ENCODE peak calls at places on chromosomes 5 and 9, in eight cellular contexts. One of them, this sample, is unnamed.

GRCh38 chr5:115461506-115462290 is 82.9 kb downstream of the FEM1C start:
- DNase-seq in fibroblast of mammary gland: peak; percentile 95
- DNase-seq in KBM-7: no peak
- DNase-seq in SW 1271: no peak
- DNase-seq in stomach: no peak
- DNase-seq in dorsolateral prefrontal cortex: no peak
- DNase-seq in activated T-cell treated with anti-CD3 and anti-CD28 coated beads for 48 hours: peak; percentile 29
- DNase-seq in progenitor cell of endocrine pancreas: no peak
- DNase-seq in this sample: no peak

GRCh38 chr5:10724799-10725507 is 36.1 kb downstream of the DAP start:
- DNase-seq in fibroblast of mammary gland: peak; percentile 92
- DNase-seq in KBM-7: no peak
- DNase-seq in SW 1271: peak; percentile 80
- DNase-seq in stomach: peak; percentile 63
- DNase-seq in dorsolateral prefrontal cortex: no peak
- DNase-seq in activated T-cell treated with anti-CD3 and anti-CD28 coated beads for 48 hours: no peak
- DNase-seq in progenitor cell of endocrine pancreas: no peak
- DNase-seq in this sample: no peak

GRCh38 chr9:13786131-13786530 is 506.6 kb upstream of the MPDZ start:
- DNase-seq in fibroblast of mammary gland: peak; percentile 40
- DNase-seq in KBM-7: no peak
- DNase-seq in SW 1271: no peak
- DNase-seq in stomach: no peak
- DNase-seq in dorsolateral prefrontal cortex: peak; percentile 29
- DNase-seq in activated T-cell treated with anti-CD3 and anti-CD28 coated beads for 48 hours: no peak
- DNase-seq in progenitor cell of endocrine pancreas: no peak
- DNase-seq in this sample: peak; percentile 2

GRCh38 chr9:132943677-132944293 is 631 bp downstream of the TSC1 start:
- DNase-seq in fibroblast of mammary gland: peak; percentile 6
- DNase-seq in KBM-7: peak; percentile 26
- DNase-seq in SW 1271: no peak
- DNase-seq in stomach: no peak
- DNase-seq in dorsolateral prefrontal cortex: no peak
- DNase-seq in activated T-cell treated with anti-CD3 and anti-CD28 coated beads for 48 hours: no peak
- DNase-seq in progenitor cell of endocrine pancreas: no peak
- DNase-seq in this sample: no peak

GRCh38 chr5:100667021-100667671 is 132.0 kb downstream of the FAM174A start:
- DNase-seq in fibroblast of mammary gland: peak; percentile 77
- DNase-seq in KBM-7: peak; percentile 88
- DNase-seq in SW 1271: peak; percentile 50
- DNase-seq in stomach: no peak
- DNase-seq in dorsolateral prefrontal cortex: no peak
- DNase-seq in activated T-cell treated with anti-CD3 and anti-CD28 coated beads for 48 hours: no peak
- DNase-seq in progenitor cell of endocrine pancreas: no peak
- DNase-seq in this sample: no peak

GRCh38 chr5:110880413-110880812 is 141.6 kb downstream of the SLC25A46 start:
- DNase-seq in fibroblast of mammary gland: peak; percentile 98
- DNase-seq in KBM-7: no peak
- DNase-seq in SW 1271: no peak
- DNase-seq in stomach: peak; percentile 64
- DNase-seq in dorsolateral prefrontal cortex: no peak
- DNase-seq in activated T-cell treated with anti-CD3 and anti-CD28 coated beads for 48 hours: no peak
- DNase-seq in progenitor cell of endocrine pancreas: no peak
- DNase-seq in this sample: no peak

GRCh38 chr9:24245988-24246387 is 299.7 kb downstream of the IZUMO3 start:
- DNase-seq in fibroblast of mammary gland: peak; percentile 23
- DNase-seq in KBM-7: peak; percentile 31
- DNase-seq in SW 1271: no peak
- DNase-seq in stomach: no peak
- DNase-seq in dorsolateral prefrontal cortex: no peak
- DNase-seq in activated T-cell treated with anti-CD3 and anti-CD28 coated beads for 48 hours: no peak
- DNase-seq in progenitor cell of endocrine pancreas: no peak
- DNase-seq in this sample: no peak

GRCh38 chr9:98806394-98807069 is 938 bp upstream of the GALNT12 start:
- DNase-seq in fibroblast of mammary gland: peak; percentile 59
- DNase-seq in KBM-7: no peak
- DNase-seq in SW 1271: no peak
- DNase-seq in stomach: no peak
- DNase-seq in dorsolateral prefrontal cortex: peak; percentile 17
- DNase-seq in activated T-cell treated with anti-CD3 and anti-CD28 coated beads for 48 hours: no peak
- DNase-seq in progenitor cell of endocrine pancreas: no peak
- DNase-seq in this sample: no peak

GRCh38 chr5:130237721-130238120 is 333.5 kb downstream of the CHSY3 start:
- DNase-seq in fibroblast of mammary gland: no peak
- DNase-seq in KBM-7: peak; percentile 39
- DNase-seq in SW 1271: no peak
- DNase-seq in stomach: no peak
- DNase-seq in dorsolateral prefrontal cortex: no peak
- DNase-seq in activated T-cell treated with anti-CD3 and anti-CD28 coated beads for 48 hours: no peak
- DNase-seq in progenitor cell of endocrine pancreas: no peak
- DNase-seq in this sample: no peak

GRCh38 chr5:42912184-42912766 is 100.6 kb upstream of the SELENOP start:
- DNase-seq in fibroblast of mammary gland: peak; percentile 66
- DNase-seq in KBM-7: peak; percentile 71
- DNase-seq in SW 1271: no peak
- DNase-seq in stomach: no peak
- DNase-seq in dorsolateral prefrontal cortex: no peak
- DNase-seq in activated T-cell treated with anti-CD3 and anti-CD28 coated beads for 48 hours: peak; percentile 9
- DNase-seq in progenitor cell of endocrine pancreas: no peak
- DNase-seq in this sample: no peak

GRCh38 chr9:4985376-4986266 is 549 bp downstream of the JAK2 start:
- DNase-seq in fibroblast of mammary gland: peak; percentile 60
- DNase-seq in KBM-7: peak; percentile 75
- DNase-seq in SW 1271: no peak
- DNase-seq in stomach: peak; percentile 43
- DNase-seq in dorsolateral prefrontal cortex: peak; percentile 48
- DNase-seq in activated T-cell treated with anti-CD3 and anti-CD28 coated beads for 48 hours: no peak
- DNase-seq in progenitor cell of endocrine pancreas: no peak
- DNase-seq in this sample: peak; percentile 24

GRCh38 chr5:150404121-150404990 is 8.4 kb downstream of the CD74 start:
- DNase-seq in fibroblast of mammary gland: no peak
- DNase-seq in KBM-7: no peak
- DNase-seq in SW 1271: no peak
- DNase-seq in stomach: no peak
- DNase-seq in dorsolateral prefrontal cortex: no peak
- DNase-seq in activated T-cell treated with anti-CD3 and anti-CD28 coated beads for 48 hours: no peak
- DNase-seq in progenitor cell of endocrine pancreas: no peak
- DNase-seq in this sample: no peak

GRCh38 chr9:131627846-131628820 is 82.8 kb downstream of the PRRT1B start:
- DNase-seq in fibroblast of mammary gland: peak; percentile 39
- DNase-seq in KBM-7: peak; percentile 32
- DNase-seq in SW 1271: no peak
- DNase-seq in stomach: peak; percentile 75
- DNase-seq in dorsolateral prefrontal cortex: no peak
- DNase-seq in activated T-cell treated with anti-CD3 and anti-CD28 coated beads for 48 hours: peak; percentile 25
- DNase-seq in progenitor cell of endocrine pancreas: no peak
- DNase-seq in this sample: no peak

GRCh38 chr5:42949348-42950090 is 90.6 kb downstream of the ANXA2R start:
- DNase-seq in fibroblast of mammary gland: peak; percentile 55
- DNase-seq in KBM-7: peak; percentile 91
- DNase-seq in SW 1271: no peak
- DNase-seq in stomach: peak; percentile 58
- DNase-seq in dorsolateral prefrontal cortex: no peak
- DNase-seq in activated T-cell treated with anti-CD3 and anti-CD28 coated beads for 48 hours: peak; percentile 36
- DNase-seq in progenitor cell of endocrine pancreas: no peak
- DNase-seq in this sample: no peak

GRCh38 chr9:131755541-131756198 is 15.8 kb upstream of the RAPGEF1 start:
- DNase-seq in fibroblast of mammary gland: peak; percentile 70
- DNase-seq in KBM-7: peak; percentile 85
- DNase-seq in SW 1271: peak; percentile 48
- DNase-seq in stomach: peak; percentile 90
- DNase-seq in dorsolateral prefrontal cortex: peak; percentile 91
- DNase-seq in activated T-cell treated with anti-CD3 and anti-CD28 coated beads for 48 hours: peak; percentile 81
- DNase-seq in progenitor cell of endocrine pancreas: peak; percentile 81
- DNase-seq in this sample: peak; percentile 39

GRCh38 chr9:131668439-131669233 is 71.2 kb downstream of the RAPGEF1 start:
- DNase-seq in fibroblast of mammary gland: peak; percentile 84
- DNase-seq in KBM-7: peak; percentile 27
- DNase-seq in SW 1271: no peak
- DNase-seq in stomach: peak; percentile 63
- DNase-seq in dorsolateral prefrontal cortex: no peak
- DNase-seq in activated T-cell treated with anti-CD3 and anti-CD28 coated beads for 48 hours: peak; percentile 68
- DNase-seq in progenitor cell of endocrine pancreas: no peak
- DNase-seq in this sample: no peak

GRCh38 chr5:74056789-74057164 is 430.8 kb downstream of the ARHGEF28 start:
- DNase-seq in fibroblast of mammary gland: peak; percentile 33
- DNase-seq in KBM-7: no peak
- DNase-seq in SW 1271: no peak
- DNase-seq in stomach: peak; percentile 60
- DNase-seq in dorsolateral prefrontal cortex: no peak
- DNase-seq in activated T-cell treated with anti-CD3 and anti-CD28 coated beads for 48 hours: no peak
- DNase-seq in progenitor cell of endocrine pancreas: no peak
- DNase-seq in this sample: no peak

GRCh38 chr5:172798422-172799215 is 27.6 kb upstream of the DUSP1 start:
- DNase-seq in fibroblast of mammary gland: peak; percentile 98
- DNase-seq in KBM-7: peak; percentile 64
- DNase-seq in SW 1271: no peak
- DNase-seq in stomach: no peak
- DNase-seq in dorsolateral prefrontal cortex: peak; percentile 37
- DNase-seq in activated T-cell treated with anti-CD3 and anti-CD28 coated beads for 48 hours: no peak
- DNase-seq in progenitor cell of endocrine pancreas: no peak
- DNase-seq in this sample: no peak

GRCh38 chr9:97598461-97599288 is 34.5 kb downstream of the TSTD2 start:
- DNase-seq in fibroblast of mammary gland: peak; percentile 84
- DNase-seq in KBM-7: peak; percentile 85
- DNase-seq in SW 1271: peak; percentile 36
- DNase-seq in stomach: peak; percentile 82
- DNase-seq in dorsolateral prefrontal cortex: peak; percentile 88
- DNase-seq in activated T-cell treated with anti-CD3 and anti-CD28 coated beads for 48 hours: peak; percentile 57
- DNase-seq in progenitor cell of endocrine pancreas: peak; percentile 59
- DNase-seq in this sample: peak; percentile 34

GRCh38 chr5:1103505-1104326 is 8.1 kb downstream of the SLC12A7 start:
- DNase-seq in fibroblast of mammary gland: no peak
- DNase-seq in KBM-7: peak; percentile 60
- DNase-seq in SW 1271: no peak
- DNase-seq in stomach: peak; percentile 84
- DNase-seq in dorsolateral prefrontal cortex: peak; percentile 31
- DNase-seq in activated T-cell treated with anti-CD3 and anti-CD28 coated beads for 48 hours: no peak
- DNase-seq in progenitor cell of endocrine pancreas: no peak
- DNase-seq in this sample: peak; percentile 38

GRCh38 chr5:26856238-26856637 is 182.1 kb downstream of the CDH9 start:
- DNase-seq in fibroblast of mammary gland: no peak
- DNase-seq in KBM-7: no peak
- DNase-seq in SW 1271: no peak
- DNase-seq in stomach: no peak
- DNase-seq in dorsolateral prefrontal cortex: no peak
- DNase-seq in activated T-cell treated with anti-CD3 and anti-CD28 coated beads for 48 hours: no peak
- DNase-seq in progenitor cell of endocrine pancreas: no peak
- DNase-seq in this sample: no peak

GRCh38 chr5:103366938-103367549 is 108.5 kb downstream of the MACIR start:
- DNase-seq in fibroblast of mammary gland: no peak
- DNase-seq in KBM-7: no peak
- DNase-seq in SW 1271: no peak
- DNase-seq in stomach: no peak
- DNase-seq in dorsolateral prefrontal cortex: no peak
- DNase-seq in activated T-cell treated with anti-CD3 and anti-CD28 coated beads for 48 hours: no peak
- DNase-seq in progenitor cell of endocrine pancreas: no peak
- DNase-seq in this sample: no peak

GRCh38 chr9:118362123-118362522 is 657.9 kb downstream of the TLR4 start:
- DNase-seq in fibroblast of mammary gland: peak; percentile 42
- DNase-seq in KBM-7: no peak
- DNase-seq in SW 1271: no peak
- DNase-seq in stomach: no peak
- DNase-seq in dorsolateral prefrontal cortex: no peak
- DNase-seq in activated T-cell treated with anti-CD3 and anti-CD28 coated beads for 48 hours: no peak
- DNase-seq in progenitor cell of endocrine pancreas: no peak
- DNase-seq in this sample: no peak

GRCh38 chr9:127144670-127145458 is 22.4 kb upstream of the ANGPTL2 start:
- DNase-seq in fibroblast of mammary gland: no peak
- DNase-seq in KBM-7: no peak
- DNase-seq in SW 1271: no peak
- DNase-seq in stomach: no peak
- DNase-seq in dorsolateral prefrontal cortex: no peak
- DNase-seq in activated T-cell treated with anti-CD3 and anti-CD28 coated beads for 48 hours: no peak
- DNase-seq in progenitor cell of endocrine pancreas: no peak
- DNase-seq in this sample: no peak

GRCh38 chr9:3478549-3478953 is 47.2 kb downstream of the RFX3 start:
- DNase-seq in fibroblast of mammary gland: no peak
- DNase-seq in KBM-7: no peak
- DNase-seq in SW 1271: no peak
- DNase-seq in stomach: no peak
- DNase-seq in dorsolateral prefrontal cortex: no peak
- DNase-seq in activated T-cell treated with anti-CD3 and anti-CD28 coated beads for 48 hours: no peak
- DNase-seq in progenitor cell of endocrine pancreas: no peak
- DNase-seq in this sample: no peak